ENCODE peak calls at places on chromosome 14, in eight cellular contexts. O is ascending aorta, Z is neural crest cell, G is WERI-Rb-1, D is breast epithelium, K is cardiac muscle cell, J is bronchial epithelial cell, R is cardiac fibroblast. E is an unnamed sample.

GRCh38 chr14:65164068-65164824 is 61.9 kb upstream of the MAX start:
- DNase-seq in O (peak), R (peak), K (peak), G (peak), D (no peak), Z (peak), J (peak), E (peak)

GRCh38 chr14:67335781-67336180 is 23.8 kb downstream of the ATP6V1D start:
- DNase-seq in K (peak), R (peak), D (no peak), Z (peak), G (peak), J (no peak), O (no peak), E (no peak)

GRCh38 chr14:65302571-65303184 is 109.9 kb upstream of the FUT8 start:
- DNase-seq in D (no peak), G (no peak), Z (no peak), J (no peak), R (no peak), K (no peak), O (no peak), E (no peak)

GRCh38 chr14:29039171-29039570 is 272.6 kb downstream of the FOXG1 start:
- DNase-seq in R (peak), D (no peak), O (no peak), K (no peak), G (no peak), Z (no peak), J (peak), E (no peak)

GRCh38 chr14:53295985-53296582 is 143.0 kb upstream of the DDHD1 start:
- DNase-seq in R (peak), Z (peak), D (no peak), O (no peak), G (no peak), K (peak), J (peak), E (no peak)

GRCh38 chr14:98112211-98112780 is 1159.7 kb downstream of the BCL11B start:
- DNase-seq in D (no peak), R (no peak), J (peak), Z (no peak), G (no peak), K (no peak), O (no peak), E (no peak)

GRCh38 chr14:77000340-77001235 is 27.9 kb downstream of the IRF2BPL start:
- DNase-seq in K (peak), R (peak), Z (no peak), O (no peak), J (no peak), D (no peak), G (peak), E (no peak)

GRCh38 chr14:85601246-85601645 is 71.3 kb downstream of the FLRT2 start:
- DNase-seq in O (no peak), G (peak), D (no peak), K (no peak), J (no peak), Z (no peak), R (no peak), E (no peak)

GRCh38 chr14:58987601-58988000 is 200.9 kb upstream of the DAAM1 start:
- DNase-seq in R (no peak), K (no peak), J (no peak), Z (no peak), D (no peak), G (no peak), O (no peak), E (no peak)

GRCh38 chr14:34324363-34324795 is 137.7 kb downstream of the SPTSSA start:
- DNase-seq in J (peak), R (peak), G (peak), O (no peak), K (peak), Z (peak), D (no peak), E (no peak)

GRCh38 chr14:35043046-35043445 is 3.0 kb upstream of the FAM177A1 start:
- DNase-seq in K (no peak), D (no peak), G (no peak), O (no peak), Z (no peak), R (no peak), J (no peak), E (no peak)

GRCh38 chr14:23442721-23443356 is 7.4 kb upstream of the MYH7 start:
- DNase-seq in Z (no peak), D (no peak), J (no peak), G (no peak), R (no peak), O (no peak), K (no peak), E (no peak)

GRCh38 chr14:69288001-69288771 is 28.2 kb downstream of the GALNT16 start:
- DNase-seq in O (peak), Z (peak), D (peak), J (no peak), R (peak), K (peak), G (peak), E (no peak)

GRCh38 chr14:99508896-99509629 is 27.9 kb downstream of the CCNK start:
- DNase-seq in K (no peak), J (peak), Z (no peak), O (peak), R (no peak), D (peak), G (peak), E (no peak)

GRCh38 chr14:61332658-61333029 is 11.3 kb downstream of the PRKCH start:
- DNase-seq in D (no peak), R (no peak), G (no peak), J (no peak), K (no peak), O (no peak), Z (no peak), E (no peak)

GRCh38 chr14:91300283-91300841 is 55.9 kb upstream of the GPR68 start:
- DNase-seq in R (no peak), G (no peak), O (no peak), K (no peak), Z (no peak), J (peak), D (no peak), E (no peak)

GRCh38 chr14:21476526-21476924 is 234 bp downstream of the RAB2B start:
- DNase-seq in Z (no peak), G (no peak), D (no peak), R (no peak), O (no peak), J (peak), K (no peak), E (no peak)

GRCh38 chr14:92540472-92541048 is 27.0 kb downstream of the RIN3 start:
- DNase-seq in K (peak), G (no peak), D (peak), J (peak), O (peak), R (peak), Z (no peak), E (peak)

GRCh38 chr14:35299708-35300107 is 7.5 kb downstream of the PSMA6 start:
- DNase-seq in Z (no peak), K (no peak), D (no peak), J (peak), R (peak), G (no peak), O (no peak), E (no peak)

GRCh38 chr14:88299865-88300264 is 23.2 kb downstream of the KCNK10 start:
- DNase-seq in O (no peak), Z (no peak), D (no peak), G (no peak), J (no peak), K (no peak), R (no peak), E (no peak)

GRCh38 chr14:75723716-75724115 is 62.7 kb downstream of the TTLL5 start:
- DNase-seq in R (peak), G (no peak), D (no peak), K (peak), O (no peak), Z (no peak), J (no peak), E (no peak)

GRCh38 chr14:49593016-49593415 is 5.7 kb upstream of the LRR1 start:
- DNase-seq in D (no peak), J (peak), Z (no peak), G (no peak), K (peak), R (peak), O (no peak), E (no peak)

GRCh38 chr14:49598182-49598478 is 610 bp upstream of the LRR1 start:
- DNase-seq in D (no peak), J (no peak), R (no peak), Z (no peak), G (no peak), K (no peak), O (no peak), E (no peak)

GRCh38 chr14:49594347-49595089 is 4.2 kb upstream of the LRR1 start:
- DNase-seq in G (no peak), Z (no peak), J (peak), D (no peak), K (peak), O (no peak), R (peak), E (no peak)

DNA sequence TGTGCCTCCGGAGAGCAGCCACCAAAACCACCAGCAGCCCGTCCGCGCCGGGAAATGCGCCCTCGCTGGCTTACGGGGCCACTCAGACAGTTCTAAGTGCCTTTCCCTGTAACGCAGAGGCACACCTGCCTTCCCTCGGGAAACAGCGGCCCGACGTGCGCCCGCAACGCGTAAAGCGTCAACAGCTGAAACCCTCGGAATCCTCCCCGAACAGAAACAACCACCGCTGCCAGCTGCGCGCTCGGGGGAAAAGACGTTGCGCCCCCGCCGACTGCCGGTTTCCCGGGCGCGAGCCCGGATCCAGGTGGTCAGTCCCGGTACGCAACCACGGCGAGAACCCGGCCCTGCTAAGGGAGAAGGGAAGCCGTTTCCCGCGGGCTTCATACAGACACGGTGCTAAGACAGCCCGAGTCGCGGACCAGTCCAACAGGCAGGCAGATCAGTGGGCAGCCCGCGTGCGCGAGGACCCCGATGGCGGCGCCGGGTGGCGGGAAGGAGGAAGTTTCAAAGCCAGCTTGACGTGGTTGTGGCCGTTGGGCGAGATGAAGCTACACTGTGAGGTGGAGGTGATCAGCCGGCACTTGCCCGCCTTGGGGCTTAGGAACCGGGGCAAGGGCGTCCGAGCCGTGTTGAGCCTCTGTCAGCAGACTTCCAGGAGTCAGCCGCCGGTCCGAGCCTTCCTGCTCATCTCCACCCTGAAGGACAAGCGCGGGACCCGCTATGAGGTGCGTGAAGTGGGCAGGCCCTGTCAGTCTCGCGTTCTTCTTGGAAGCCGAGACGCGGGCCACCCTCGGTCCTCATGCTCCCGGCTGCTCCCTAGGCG is at the start of gene LRR1:
- DNase-seq in D (peak), K (peak), Z (peak), J (peak), O (peak), G (peak), R (peak), E (peak)
- TF ChIP-seq CTCF in D (no peak), K (no peak), Z (no peak), J (no peak), O (no peak), G (no peak), R (no peak), E (no peak)

GRCh38 chr14:33307691-33308369 is 369.2 kb downstream of the NPAS3 start:
- DNase-seq in D (no peak), G (no peak), Z (no peak), J (no peak), K (peak), R (peak), O (no peak), E (peak)
- TF ChIP-seq CTCF in D (no peak), G (no peak), Z (no peak), J (no peak), K (no peak), R (no peak), O (no peak), E (no peak)

DNA sequence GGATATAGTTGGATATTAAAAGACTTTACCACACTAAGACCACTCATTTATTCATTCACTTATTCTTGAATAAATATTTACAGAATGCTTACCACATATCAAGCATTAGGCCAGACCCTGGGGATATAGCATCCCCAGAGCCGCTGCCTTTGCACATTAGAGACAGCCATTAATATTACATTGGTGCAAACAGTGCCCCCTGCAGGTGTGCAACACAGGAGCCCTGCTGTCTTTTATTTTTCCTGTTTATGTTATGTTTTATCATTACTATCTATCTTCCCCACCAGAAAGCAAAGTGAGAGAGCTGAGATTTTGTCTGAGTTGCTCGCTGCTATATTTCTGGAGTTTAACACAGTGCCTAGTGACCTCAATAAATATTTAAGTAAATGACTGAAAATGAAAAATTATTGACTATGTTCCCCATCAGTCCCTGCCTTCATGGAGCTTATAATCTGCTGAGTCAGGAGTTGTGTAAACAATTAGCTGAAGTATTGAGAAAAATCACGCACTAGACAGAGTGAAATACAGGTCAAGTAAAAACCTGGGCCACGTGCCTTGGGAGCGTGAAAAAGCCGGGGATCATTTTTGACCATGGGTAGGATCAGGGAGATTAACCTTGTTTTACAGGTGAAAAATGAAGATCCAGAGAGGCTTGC is 301.6 kb downstream of the PCNX1 start:
- DNase-seq in Z (no peak), G (no peak), K (no peak), J (no peak), D (no peak), O (no peak), R (no peak), E (no peak)
- TF ChIP-seq CTCF in Z (peak), G (no peak), K (no peak), J (peak), D (no peak), O (no peak), R (no peak), E (no peak)

GRCh38 chr14:64060648-64061096 is 207.9 kb downstream of the SYNE2 start:
- DNase-seq in K (peak), D (no peak), R (peak), Z (peak), J (peak), O (no peak), G (peak), E (no peak)
- TF ChIP-seq CTCF in K (peak), D (no peak), R (peak), Z (peak), J (peak), O (peak), G (peak), E (no peak)

DNA sequence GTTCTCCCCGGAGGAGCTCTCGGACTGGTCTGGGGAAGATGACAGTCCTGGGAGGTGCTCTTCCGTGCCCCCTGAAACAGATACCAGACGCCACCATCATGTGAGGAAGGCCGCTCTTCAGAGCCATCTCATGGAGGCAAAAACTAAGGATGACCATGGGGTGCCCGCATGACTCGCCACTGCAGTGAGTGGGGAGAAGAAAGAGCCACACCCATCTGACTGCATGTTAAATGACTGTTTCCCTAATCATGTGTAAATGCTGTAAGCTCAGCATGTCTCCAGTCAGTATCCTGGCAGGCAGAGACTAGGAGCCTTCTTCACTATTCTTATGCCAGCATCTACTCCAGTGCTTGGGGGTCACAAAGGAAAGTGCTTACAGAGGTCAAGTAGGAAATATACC is 4.0 kb downstream of the STON2 start:
- DNase-seq in G (no peak), R (peak), Z (no peak), K (no peak), O (no peak), J (peak), D (no peak), E (no peak)
- TF ChIP-seq CTCF in G (no peak), R (no peak), Z (no peak), K (no peak), O (no peak), J (no peak), D (no peak), E (no peak)

DNA sequence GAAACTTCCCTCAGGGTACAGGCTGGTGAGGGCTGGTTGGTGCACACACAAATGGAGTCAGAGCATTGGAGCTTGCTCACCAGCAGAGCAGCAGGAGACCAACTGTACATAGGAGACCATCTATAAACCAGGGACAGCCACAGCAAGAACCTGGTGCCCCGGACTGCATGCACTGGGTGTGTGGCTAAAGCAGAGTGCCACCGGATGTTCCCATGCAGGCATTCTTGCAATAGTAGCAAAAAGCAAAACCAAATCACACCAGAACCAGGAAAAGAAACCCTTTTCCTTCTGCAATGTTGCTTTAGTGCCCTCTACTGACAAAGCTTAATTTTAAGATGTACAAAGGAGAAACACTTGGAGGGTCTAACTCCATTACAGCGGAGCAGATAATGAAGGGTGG is 136.3 kb downstream of the MDGA2 start:
- DNase-seq in O (no peak), G (peak), K (peak), J (peak), Z (no peak), D (no peak), R (no peak), E (peak)
- TF ChIP-seq CTCF in O (no peak), G (peak), K (peak), J (peak), Z (peak), D (no peak), R (no peak), E (peak)

GRCh38 chr14:104510216-104510615 is 69.3 kb upstream of the C14orf180 start:
- DNase-seq in J (no peak), O (no peak), G (no peak), D (no peak), Z (no peak), R (no peak), K (no peak), E (no peak)

GRCh38 chr14:104510794-104511611 is 68.6 kb upstream of the C14orf180 start:
- DNase-seq in D (peak), K (no peak), R (no peak), O (no peak), Z (no peak), G (no peak), J (no peak), E (peak)

GRCh38 chr14:104507443-104507842 is 72.1 kb upstream of the C14orf180 start:
- DNase-seq in O (no peak), K (no peak), G (no peak), R (no peak), J (no peak), D (no peak), Z (no peak), E (no peak)

GRCh38 chr14:104512061-104512460 is 67.5 kb upstream of the C14orf180 start:
- DNase-seq in Z (no peak), D (no peak), J (no peak), G (no peak), R (no peak), K (no peak), O (no peak), E (no peak)

GRCh38 chr14:104509673-104510072 is 69.9 kb upstream of the C14orf180 start:
- DNase-seq in J (no peak), Z (no peak), G (peak), K (no peak), O (no peak), D (no peak), R (no peak), E (no peak)
- TF ChIP-seq CTCF in J (no peak), Z (no peak), G (peak), K (no peak), O (no peak), D (no peak), R (no peak), E (no peak)